ENCODE peak calls at places on chromosomes 7 and 10, in nine cellular contexts. T, N, K, D, G, V, A, E and W are unnamed samples.

GRCh38 chr7:138477081-138477578 is 17.1 kb downstream of the TRIM24 start:
- DNase-seq in D (no peak), A (no peak), K (peak), V (no peak), E (no peak), N (no peak), G (no peak), T (no peak), W (no peak)

GRCh38 chr7:47795631-47796030 is 152.6 kb downstream of the PKD1L1 start:
- DNase-seq in T (no peak), K (no peak), A (no peak), E (no peak), D (no peak), N (no peak), G (no peak), V (no peak), W (peak)

GRCh38 chr7:91127974-91128373 is 136.3 kb upstream of the FZD1 start:
- DNase-seq in N (no peak), D (no peak), K (no peak), A (no peak), V (no peak), T (no peak), G (no peak), E (no peak), W (peak)

GRCh38 chr10:101311440-101312067 is 42.4 kb upstream of the BTRC start:
- DNase-seq in T (no peak), E (no peak), V (no peak), G (no peak), N (no peak), D (no peak), A (no peak), K (no peak), W (no peak)

GRCh38 chr7:84492128-84492527 is 297.5 kb upstream of the SEMA3A start:
- DNase-seq in T (no peak), D (no peak), E (no peak), G (no peak), V (no peak), N (no peak), K (no peak), A (no peak), W (no peak)

GRCh38 chr10:100744980-100745881 is at the start of gene PAX2:
- DNase-seq in D (no peak), K (no peak), G (no peak), A (peak), E (no peak), N (no peak), T (no peak), V (no peak), W (peak)

GRCh38 chr7:151311294-151311864 is 30.2 kb upstream of the NUB1 start:
- DNase-seq in A (peak), V (peak), K (no peak), D (no peak), T (peak), E (no peak), N (no peak), G (no peak), W (no peak)

GRCh38 chr7:131325179-131325840 is 2.4 kb upstream of the MKLN1 start:
- DNase-seq in G (no peak), D (no peak), E (no peak), K (no peak), T (no peak), A (no peak), N (no peak), V (no peak), W (no peak)

GRCh38 chr7:122674502-122674901 is 24.4 kb downstream of the RNF133 start:
- DNase-seq in N (no peak), G (no peak), E (no peak), K (no peak), D (no peak), A (no peak), V (peak), T (no peak), W (peak)

GRCh38 chr7:92731327-92732063 is 104.9 kb downstream of the CDK6 start:
- DNase-seq in V (peak), D (no peak), N (no peak), E (no peak), A (no peak), G (no peak), K (no peak), T (no peak), W (no peak)

GRCh38 chr10:90847436-90847835 is 10.4 kb downstream of the HTR7 start:
- DNase-seq in A (no peak), V (peak), T (peak), K (no peak), D (no peak), N (no peak), G (no peak), E (no peak), W (peak)

GRCh38 chr7:32059289-32060045 is 10.7 kb downstream of the PDE1C start:
- DNase-seq in V (no peak), E (no peak), N (no peak), D (no peak), G (no peak), T (no peak), K (no peak), A (no peak), W (peak)

GRCh38 chr7:69843653-69844052 is 245.4 kb downstream of the AUTS2 start:
- DNase-seq in E (no peak), N (no peak), G (no peak), D (no peak), A (no peak), T (no peak), V (no peak), K (no peak), W (no peak)

GRCh38 chr10:86968994-86969355 is 693 bp downstream of the ADIRF start:
- DNase-seq in A (no peak), K (no peak), T (no peak), D (no peak), V (no peak), E (no peak), G (no peak), N (peak), W (no peak)

GRCh38 chr7:97187067-97187466 is 69.6 kb downstream of the SDHAF3 start:
- DNase-seq in E (no peak), N (no peak), D (no peak), K (no peak), G (no peak), T (no peak), V (peak), A (no peak), W (peak)

GRCh38 chr7:77393261-77393660 is 22.9 kb downstream of the GSAP start:
- DNase-seq in G (no peak), K (no peak), A (no peak), N (no peak), E (no peak), T (no peak), V (peak), D (peak), W (no peak)

GRCh38 chr10:22593644-22594043 is 120.7 kb downstream of the PIP4K2A start:
- DNase-seq in K (no peak), T (no peak), E (no peak), V (no peak), A (no peak), D (no peak), G (no peak), N (no peak), W (no peak)

GRCh38 chr7:64999165-65000004 is 7.1 kb downstream of the ERV3-1 start:
- DNase-seq in K (no peak), G (no peak), D (no peak), E (no peak), A (no peak), T (no peak), N (peak), V (no peak), W (no peak)

GRCh38 chr10:27893320-27894014 is 105.4 kb downstream of the ODAD2 start:
- DNase-seq in V (peak), N (no peak), E (peak), D (no peak), T (no peak), G (no peak), K (no peak), A (no peak), W (peak)

GRCh38 chr10:126094537-126094936 is 198.2 kb downstream of the FANK1 start:
- DNase-seq in D (no peak), G (no peak), V (no peak), N (no peak), E (no peak), A (no peak), T (no peak), K (no peak), W (no peak)

GRCh38 chr7:98722402-98722801 is 105.3 kb downstream of the NPTX2 start:
- DNase-seq in N (no peak), T (no peak), A (no peak), G (no peak), D (no peak), V (no peak), E (no peak), K (no peak), W (no peak)

GRCh38 chr7:70505886-70506285 is 626.1 kb upstream of the GALNT17 start:
- DNase-seq in E (no peak), N (no peak), K (no peak), T (no peak), V (no peak), D (no peak), A (no peak), G (no peak), W (no peak)